ENCODE peak calls at places on chromosomes 13 and 19, in five cellular contexts. One of them, this sample, is unnamed.

GRCh38 chr13:21006141-21007005 is 55.0 kb downstream of the LATS2 start:
- DNase-seq in transverse colon: no peak
- DNase-seq in A549: no peak
- DNase-seq in HepG2: no peak
- DNase-seq in upper lobe of left lung: no peak
- DNase-seq in this sample: no peak

GRCh38 chr13:23414682-23415081 is 18.8 kb downstream of the SACS start:
- DNase-seq in A549: no peak
- DNase-seq in upper lobe of left lung: no peak
- DNase-seq in HepG2: no peak
- DNase-seq in transverse colon: no peak
- DNase-seq in this sample: no peak

GRCh38 chr19:6065685-6066365 is 44.5 kb downstream of the RFX2 start:
- DNase-seq in A549: peak
- DNase-seq in upper lobe of left lung: no peak
- DNase-seq in HepG2: peak
- DNase-seq in transverse colon: peak
- DNase-seq in this sample: no peak

GRCh38 chr19:22326219-22326618 is 40.0 kb downstream of the ZNF729 start:
- DNase-seq in transverse colon: no peak
- DNase-seq in upper lobe of left lung: no peak
- DNase-seq in A549: no peak
- DNase-seq in HepG2: no peak
- DNase-seq in this sample: no peak

GRCh38 chr19:38731654-38732301 is 12.5 kb downstream of the CAPN12 start:
- DNase-seq in transverse colon: peak
- DNase-seq in upper lobe of left lung: no peak
- DNase-seq in HepG2: no peak
- DNase-seq in A549: no peak
- DNase-seq in this sample: peak

GRCh38 chr19:53944933-53945332 is 17.8 kb upstream of the CACNG8 start:
- DNase-seq in A549: no peak
- DNase-seq in upper lobe of left lung: no peak
- DNase-seq in HepG2: no peak
- DNase-seq in transverse colon: no peak
- DNase-seq in this sample: no peak

GRCh38 chr13:78802912-78803311 is 144.0 kb upstream of the OBI1 start:
- DNase-seq in HepG2: no peak
- DNase-seq in upper lobe of left lung: no peak
- DNase-seq in transverse colon: no peak
- DNase-seq in A549: no peak
- DNase-seq in this sample: no peak

GRCh38 chr19:7177926-7178325 is 108.4 kb downstream of the ZNF557 start:
- DNase-seq in HepG2: no peak
- DNase-seq in A549: no peak
- DNase-seq in transverse colon: no peak
- DNase-seq in upper lobe of left lung: no peak
- DNase-seq in this sample: no peak

GRCh38 chr19:3945838-3946237 is 13.0 kb downstream of the NMRK2 start:
- DNase-seq in upper lobe of left lung: no peak
- DNase-seq in A549: no peak
- DNase-seq in transverse colon: no peak
- DNase-seq in HepG2: no peak
- DNase-seq in this sample: no peak

GRCh38 chr13:43405457-43405856 is 381.3 kb downstream of the ENOX1 start:
- DNase-seq in transverse colon: no peak
- DNase-seq in upper lobe of left lung: no peak
- DNase-seq in HepG2: no peak
- DNase-seq in A549: peak
- DNase-seq in this sample: no peak

GRCh38 chr19:10823690-10824089 is 12.3 kb downstream of the TMED1 start:
- DNase-seq in upper lobe of left lung: peak
- DNase-seq in transverse colon: no peak
- DNase-seq in A549: no peak
- DNase-seq in HepG2: no peak
- DNase-seq in this sample: no peak

DNA sequence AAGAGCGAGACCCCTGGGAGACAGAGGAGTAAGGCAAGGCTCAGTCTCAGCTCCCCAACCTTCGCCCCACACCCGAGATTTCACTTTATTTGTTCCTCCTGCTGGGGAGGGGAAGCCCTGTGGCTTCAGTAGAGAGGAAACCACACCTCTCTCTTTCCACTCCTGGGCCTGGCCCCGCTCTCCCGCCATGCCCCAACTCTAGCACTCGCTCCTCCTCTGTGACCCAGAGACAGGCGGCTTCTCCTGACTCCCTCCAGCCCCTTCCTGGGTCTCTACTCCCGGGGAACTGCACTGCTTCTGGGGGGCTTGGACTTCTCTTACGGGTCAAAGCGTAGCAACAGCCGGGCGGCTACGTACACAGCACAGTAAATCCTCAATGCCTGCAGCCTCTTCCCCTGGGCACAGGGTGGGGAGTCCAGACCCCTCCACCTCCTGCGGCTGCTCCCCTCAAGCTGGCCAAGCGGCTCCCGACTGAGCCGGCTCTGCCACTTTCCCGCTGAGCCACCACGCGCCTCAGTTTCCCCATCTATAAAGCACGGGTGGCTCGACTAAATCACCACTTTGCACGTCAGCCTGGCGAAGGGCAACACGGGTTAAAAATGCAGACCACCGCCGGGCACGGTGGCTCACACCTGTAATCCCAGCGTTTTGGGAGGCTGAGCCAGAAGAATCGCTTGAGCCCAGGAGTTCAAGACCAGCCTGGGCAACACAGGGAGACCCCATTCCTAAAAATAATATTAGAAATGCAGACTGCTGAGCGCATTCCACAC is 1.4 kb downstream of the RNF126 start:
- DNase-seq in upper lobe of left lung: no peak
- DNase-seq in A549: no peak
- DNase-seq in transverse colon: peak
- DNase-seq in HepG2: no peak
- DNase-seq in this sample: peak
- TF ChIP-seq POLR2A in upper lobe of left lung: no peak
- TF ChIP-seq POLR2A in A549: no peak
- TF ChIP-seq POLR2A in transverse colon: peak
- TF ChIP-seq POLR2A in HepG2: no peak
- TF ChIP-seq POLR2A in this sample: no peak

GRCh38 chr19:29396925-29397324 is 128.9 kb upstream of the VSTM2B start:
- DNase-seq in HepG2: no peak
- DNase-seq in A549: no peak
- DNase-seq in transverse colon: no peak
- DNase-seq in upper lobe of left lung: no peak
- DNase-seq in this sample: no peak

GRCh38 chr19:29390742-29391141 is 135.1 kb upstream of the VSTM2B start:
- DNase-seq in HepG2: no peak
- DNase-seq in transverse colon: no peak
- DNase-seq in A549: no peak
- DNase-seq in upper lobe of left lung: no peak
- DNase-seq in this sample: no peak

GRCh38 chr19:29395712-29396414 is 129.9 kb upstream of the VSTM2B start:
- DNase-seq in HepG2: no peak
- DNase-seq in A549: no peak
- DNase-seq in transverse colon: no peak
- DNase-seq in upper lobe of left lung: no peak
- DNase-seq in this sample: no peak

GRCh38 chr19:29397748-29398147 is 128.0 kb upstream of the VSTM2B start:
- DNase-seq in upper lobe of left lung: no peak
- DNase-seq in transverse colon: no peak
- DNase-seq in A549: no peak
- DNase-seq in HepG2: no peak
- DNase-seq in this sample: no peak

GRCh38 chr19:29393915-29394460 is 131.8 kb upstream of the VSTM2B start:
- DNase-seq in A549: no peak
- DNase-seq in upper lobe of left lung: no peak
- DNase-seq in HepG2: no peak
- DNase-seq in transverse colon: no peak
- DNase-seq in this sample: no peak
- TF ChIP-seq EP300 in A549: no peak
- TF ChIP-seq EP300 in upper lobe of left lung: no peak
- TF ChIP-seq EP300 in HepG2: no peak
- TF ChIP-seq EP300 in transverse colon: no peak
- TF ChIP-seq EP300 in this sample: no peak

GRCh38 chr19:2275588-2276428 is 6.2 kb downstream of the PEAK3 start:
- DNase-seq in transverse colon: peak
- DNase-seq in A549: no peak
- DNase-seq in upper lobe of left lung: peak
- DNase-seq in HepG2: no peak
- DNase-seq in this sample: peak

GRCh38 chr19:2274185-2274711 is 7.7 kb downstream of the PEAK3 start:
- DNase-seq in A549: no peak
- DNase-seq in upper lobe of left lung: no peak
- DNase-seq in transverse colon: no peak
- DNase-seq in HepG2: no peak
- DNase-seq in this sample: no peak

GRCh38 chr19:2273356-2274184 is 8.4 kb downstream of the PEAK3 start:
- DNase-seq in upper lobe of left lung: peak
- DNase-seq in HepG2: peak
- DNase-seq in transverse colon: peak
- DNase-seq in A549: peak
- DNase-seq in this sample: peak

GRCh38 chr19:2276429-2276989 is 5.5 kb downstream of the PEAK3 start:
- DNase-seq in HepG2: no peak
- DNase-seq in A549: no peak
- DNase-seq in transverse colon: no peak
- DNase-seq in upper lobe of left lung: no peak
- DNase-seq in this sample: no peak

GRCh38 chr19:2274937-2275535 is 6.9 kb downstream of the PEAK3 start:
- DNase-seq in transverse colon: peak
- DNase-seq in upper lobe of left lung: peak
- DNase-seq in A549: peak
- DNase-seq in HepG2: peak
- DNase-seq in this sample: peak
- TF ChIP-seq POLR2A in transverse colon: no peak
- TF ChIP-seq POLR2A in upper lobe of left lung: no peak
- TF ChIP-seq POLR2A in A549: no peak
- TF ChIP-seq POLR2A in HepG2: no peak
- TF ChIP-seq POLR2A in this sample: no peak

GRCh38 chr19:29832801-29833200 is 21.0 kb downstream of the CCNE1 start:
- DNase-seq in HepG2: no peak
- DNase-seq in upper lobe of left lung: no peak
- DNase-seq in A549: no peak
- DNase-seq in transverse colon: no peak
- DNase-seq in this sample: no peak

GRCh38 chr19:29835447-29835846 is 23.7 kb downstream of the CCNE1 start:
- DNase-seq in upper lobe of left lung: no peak
- DNase-seq in transverse colon: no peak
- DNase-seq in HepG2: no peak
- DNase-seq in A549: no peak
- DNase-seq in this sample: no peak

GRCh38 chr19:29831686-29832085 is 19.9 kb downstream of the CCNE1 start:
- DNase-seq in transverse colon: no peak
- DNase-seq in upper lobe of left lung: no peak
- DNase-seq in HepG2: no peak
- DNase-seq in A549: no peak
- DNase-seq in this sample: no peak

GRCh38 chr19:29834991-29835390 is 23.2 kb downstream of the CCNE1 start:
- DNase-seq in upper lobe of left lung: no peak
- DNase-seq in A549: no peak
- DNase-seq in transverse colon: no peak
- DNase-seq in HepG2: no peak
- DNase-seq in this sample: no peak

DNA sequence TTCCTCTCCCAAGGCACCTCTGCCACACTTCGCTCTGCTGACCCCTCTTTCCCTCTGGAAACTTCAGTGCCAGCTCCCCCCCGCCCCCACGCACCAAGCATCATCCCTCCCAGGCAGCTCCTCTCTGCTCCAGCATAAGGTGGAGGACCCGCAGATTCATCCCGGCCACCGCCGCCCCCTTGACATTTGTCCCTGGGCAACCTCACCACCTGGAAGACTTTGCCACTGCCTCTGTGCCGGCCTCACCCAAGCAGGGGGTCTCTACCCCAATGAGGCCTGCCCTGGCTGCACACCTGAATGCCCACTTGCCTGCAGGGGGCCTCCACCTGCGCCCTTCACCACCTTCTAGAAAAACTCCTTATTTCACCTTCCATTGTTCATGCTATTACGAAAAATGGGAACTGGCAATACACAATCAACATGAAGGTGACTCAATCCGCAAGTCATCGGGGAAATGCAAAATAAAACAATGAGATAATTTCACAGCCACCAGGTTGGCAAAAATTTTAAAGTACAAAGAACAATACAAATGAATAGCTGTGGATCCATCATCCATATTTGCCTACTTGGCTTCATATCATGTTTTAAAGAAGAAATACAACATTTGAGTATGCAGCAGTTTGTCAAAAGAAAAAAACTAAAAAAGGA is 21.9 kb downstream of the CCNE1 start:
- DNase-seq in upper lobe of left lung: no peak
- DNase-seq in transverse colon: no peak
- DNase-seq in HepG2: no peak
- DNase-seq in A549: no peak
- DNase-seq in this sample: no peak
- TF ChIP-seq EP300 in upper lobe of left lung: no peak
- TF ChIP-seq EP300 in transverse colon: no peak
- TF ChIP-seq EP300 in HepG2: no peak
- TF ChIP-seq EP300 in A549: no peak
- TF ChIP-seq EP300 in this sample: no peak

DNA sequence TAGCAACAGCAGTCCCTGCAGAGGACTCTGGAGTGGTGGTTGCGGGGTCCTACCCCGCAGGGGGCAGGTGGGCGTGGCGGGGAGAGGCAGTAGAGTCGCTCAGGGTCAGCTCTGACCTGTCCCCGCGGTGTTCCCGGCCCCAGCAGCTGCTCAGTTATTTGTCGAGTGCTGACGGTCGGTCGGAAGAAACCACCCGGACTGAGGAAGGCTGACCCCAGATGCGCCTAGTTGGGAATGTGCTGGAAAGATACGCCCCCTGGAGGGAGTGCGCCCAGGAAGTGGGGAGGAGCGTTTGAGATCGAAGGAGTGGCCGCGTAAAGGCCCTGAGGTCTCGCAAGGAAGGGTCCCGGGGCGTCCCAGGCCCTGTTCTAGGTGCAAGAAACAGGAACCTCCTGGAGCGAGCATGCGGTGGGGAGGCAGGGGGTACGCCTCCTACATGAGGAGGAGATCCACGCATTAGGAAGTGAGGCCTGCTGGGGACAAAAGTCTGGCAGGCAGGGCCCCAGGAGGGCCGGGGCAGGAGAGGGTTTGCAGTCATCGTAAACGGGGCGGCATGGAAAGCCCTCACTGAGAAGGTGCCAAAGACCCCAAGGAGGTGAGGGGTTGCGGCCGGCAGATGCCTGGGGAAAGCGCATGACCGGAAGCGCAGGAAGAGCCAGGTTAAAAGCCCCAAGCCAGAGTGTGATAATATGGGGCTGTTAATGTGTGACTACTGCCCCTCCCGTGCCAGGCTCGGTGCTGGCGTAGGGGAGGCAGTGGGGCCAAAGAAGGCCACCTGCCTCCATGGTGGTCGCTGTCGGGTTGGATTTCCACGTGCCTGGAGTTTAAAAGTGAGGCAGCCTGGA is 9.1 kb downstream of the CCDC8 start:
- DNase-seq in transverse colon: peak
- DNase-seq in A549: peak
- DNase-seq in upper lobe of left lung: peak
- DNase-seq in HepG2: peak
- DNase-seq in this sample: peak
- TF ChIP-seq POLR2A in transverse colon: peak
- TF ChIP-seq POLR2A in A549: peak
- TF ChIP-seq POLR2A in upper lobe of left lung: no peak
- TF ChIP-seq POLR2A in HepG2: peak
- TF ChIP-seq POLR2A in this sample: no peak